ENCODE peak calls at places on chromosomes 13 and 19, in nine cellular contexts. G is activated T-helper 1 cell treated with Interleukin-2 at 50 U/mL for 16 hours, K is hypothalamus, A is activated T-cell treated with anti-CD3 and anti-CD28 coated beads for 1 hour, E is heart right ventricle, C is pons, B is GM10248, O is coronary artery, D is SK-N-SH. S is an unnamed sample.
A peak's percentile ranks its signal among the peaks of the same experiment; 100 is the strongest.

GRCh38 chr19:7720351-7720750 is 11.6 kb downstream of the CLEC4G start:
- DNase-seq in G (no peak), D (no peak), B (no peak), K (no peak), E (no peak), O (no peak), A (no peak), C (no peak), S (no peak)

GRCh38 chr13:77207943-77208342 is 119.0 kb downstream of the MYCBP2 start:
- DNase-seq in E (no peak), K (no peak), A (no peak), G (no peak), D (no peak), B (no peak), C (no peak), O (no peak), S (no peak)

GRCh38 chr13:105603283-105603682 is 932.2 kb downstream of the EFNB2 start:
- DNase-seq in D (peak; percentile 27), C (peak; percentile 3), B (no peak), A (no peak), E (no peak), G (no peak), K (no peak), O (no peak), S (peak; percentile 24)

GRCh38 chr19:31312004-31312403 is 37.2 kb downstream of the TSHZ3 start:
- DNase-seq in O (no peak), A (no peak), E (no peak), K (no peak), C (no peak), D (no peak), G (no peak), B (no peak), S (no peak)

GRCh38 chr19:41027273-41027967 is 36.3 kb downstream of the CYP2B6 start:
- DNase-seq in E (no peak), O (peak; percentile 36), C (no peak), G (no peak), B (no peak), K (no peak), D (no peak), A (no peak), S (no peak)

GRCh38 chr19:42547927-42548326 is 19.6 kb upstream of the CEACAM1 start:
- DNase-seq in B (no peak), K (no peak), G (no peak), D (no peak), E (no peak), A (no peak), O (no peak), C (no peak), S (no peak)

GRCh38 chr19:2766594-2767372 is 16.3 kb downstream of the SGTA start:
- DNase-seq in K (no peak), A (no peak), E (no peak), B (no peak), O (no peak), D (no peak), G (no peak), C (no peak), S (no peak)

GRCh38 chr13:38384171-38384570 is 34.5 kb downstream of the UFM1 start:
- DNase-seq in A (no peak), B (no peak), C (no peak), K (no peak), O (no peak), E (no peak), G (no peak), D (no peak), S (no peak)

GRCh38 chr19:46471778-46472543 is 598 bp upstream of the PNMA8A start:
- DNase-seq in K (no peak), D (no peak), C (peak; percentile 56), B (no peak), G (no peak), A (no peak), O (no peak), E (no peak), S (no peak)

GRCh38 chr19:41548954-41549688 is 26.8 kb upstream of the CEACAM21 start:
- DNase-seq in K (no peak), C (peak; percentile 76), G (peak; percentile 53), O (no peak), A (peak; percentile 59), E (no peak), B (peak; percentile 65), D (no peak), S (no peak)

GRCh38 chr19:42634409-42635232 is 39.9 kb upstream of the CEACAM8 start:
- DNase-seq in C (peak; percentile 7), K (no peak), B (peak; percentile 42), E (no peak), A (no peak), D (peak; percentile 38), G (no peak), O (no peak), S (peak; percentile 45)

GRCh38 chr19:16062789-16063188 is 13.5 kb upstream of the TPM4 start:
- DNase-seq in K (no peak), O (no peak), E (peak; percentile 60), A (peak; percentile 62), C (peak; percentile 39), B (peak; percentile 68), G (peak; percentile 44), D (peak; percentile 73), S (no peak)

GRCh38 chr13:33208290-33208990 is 77.1 kb downstream of the STARD13 start:
- DNase-seq in C (no peak), G (no peak), E (no peak), D (no peak), O (no peak), A (no peak), K (no peak), B (no peak), S (no peak)

GRCh38 chr19:7326105-7326877 is 22.4 kb upstream of the ARHGEF18 start:
- DNase-seq in E (no peak), G (no peak), K (no peak), C (no peak), A (no peak), D (no peak), B (peak; percentile 45), O (no peak), S (peak; percentile 11)

GRCh38 chr13:33751151-33751550 is 66.8 kb upstream of the RFC3 start:
- DNase-seq in A (no peak), E (no peak), G (no peak), D (no peak), C (no peak), B (no peak), O (no peak), K (no peak), S (no peak)

GRCh38 chr13:21822029-21822428 is 151.2 kb downstream of the FGF9 start:
- DNase-seq in D (no peak), E (no peak), B (no peak), C (no peak), A (no peak), G (no peak), O (no peak), K (no peak), S (no peak)

GRCh38 chr13:40927929-40928328 is 91.2 kb downstream of the ELF1 start:
- DNase-seq in G (no peak), O (no peak), D (no peak), K (no peak), A (no peak), C (no peak), E (no peak), B (no peak), S (no peak)

GRCh38 chr19:49790866-49791265 is 22.2 kb downstream of the FUZ start:
- DNase-seq in O (no peak), A (no peak), G (no peak), C (no peak), K (no peak), D (no peak), B (no peak), E (peak; percentile 58), S (peak; percentile 74)

S was measured in G401.